ENCODE peak calls at places on chromosomes 13 and 19, in eight cellular contexts. C is kidney epithelial cell, R is osteoblast, F is sigmoid colon, K is neural progenitor cell, I is fibroblast of lung, M is left ventricle myocardium inferior, H is mesenchymal stem cell. E is an unnamed sample.

GRCh38 chr19:5850743-5851293 is 431 bp downstream of the FUT3 start:
- DNase-seq in C (no peak), R (peak), F (peak), K (no peak), I (peak), M (no peak), H (peak), E (peak)

GRCh38 chr13:34357435-34358232 is 539.7 kb downstream of the RFC3 start:
- DNase-seq in C (no peak), R (peak), F (no peak), K (peak), I (peak), M (no peak), H (peak), E (peak)

GRCh38 chr19:35438527-35438926 is 9.5 kb upstream of the FFAR2 start:
- DNase-seq in C (no peak), R (no peak), F (no peak), K (peak), I (no peak), M (no peak), H (no peak), E (no peak)

GRCh38 chr13:97130201-97130600 is 91.9 kb upstream of the MBNL2 start:
- DNase-seq in C (no peak), R (no peak), F (no peak), K (no peak), I (no peak), M (no peak), H (peak), E (no peak)

GRCh38 chr19:54420383-54421168 is 5.3 kb downstream of the TTYH1 start:
- DNase-seq in C (no peak), R (peak), F (peak), K (peak), I (no peak), M (peak), H (no peak), E (no peak)

GRCh38 chr19:56131651-56132050 is 9.4 kb upstream of the ZNF444 start:
- DNase-seq in C (no peak), R (no peak), F (no peak), K (no peak), I (no peak), M (no peak), H (no peak), E (no peak)

GRCh38 chr13:40164137-40164536 is 502.3 kb downstream of the FOXO1 start:
- DNase-seq in C (peak), R (no peak), F (no peak), K (no peak), I (no peak), M (no peak), H (peak), E (peak)

GRCh38 chr19:46915386-46915785 is 54.6 kb downstream of the ARHGAP35 start:
- DNase-seq in C (no peak), R (peak), F (no peak), K (no peak), I (no peak), M (no peak), H (peak), E (no peak)

GRCh38 chr19:48970923-48971395 is 5.8 kb downstream of the FTL start:
- DNase-seq in C (no peak), R (peak), F (peak), K (peak), I (peak), M (peak), H (peak), E (peak)

GRCh38 chr19:31784631-31785237 is 435.5 kb upstream of the TSHZ3 start:
- DNase-seq in C (peak), R (peak), F (no peak), K (peak), I (peak), M (no peak), H (peak), E (no peak)

GRCh38 chr19:3162418-3163229 is 15.9 kb upstream of the S1PR4 start:
- DNase-seq in C (no peak), R (peak), F (no peak), K (no peak), I (no peak), M (no peak), H (peak), E (no peak)

GRCh38 chr13:110923086-110923485 is 8.2 kb upstream of the ANKRD10 start:
- DNase-seq in C (no peak), R (no peak), F (no peak), K (no peak), I (no peak), M (no peak), H (no peak), E (no peak)

GRCh38 chr19:55092423-55093318 is 17.0 kb downstream of the EPS8L1 start:
- DNase-seq in C (no peak), R (peak), F (no peak), K (peak), I (no peak), M (no peak), H (no peak), E (no peak)

GRCh38 chr19:18526316-18526715 is 4.4 kb upstream of the ELL start:
- DNase-seq in C (no peak), R (peak), F (no peak), K (no peak), I (no peak), M (no peak), H (no peak), E (no peak)

GRCh38 chr13:20702945-20703784 is at the start of gene IL17D:
- DNase-seq in C (no peak), R (peak), F (no peak), K (peak), I (no peak), M (no peak), H (peak), E (no peak)

GRCh38 chr19:17576758-17577532 is 21.5 kb downstream of the COLGALT1 start:
- DNase-seq in C (no peak), R (peak), F (no peak), K (peak), I (peak), M (no peak), H (no peak), E (no peak)

GRCh38 chr19:23440207-23440606 is 44.9 kb upstream of the ZNF91 start:
- DNase-seq in C (no peak), R (no peak), F (no peak), K (no peak), I (no peak), M (no peak), H (no peak), E (no peak)

GRCh38 chr19:6091771-6092291 is 18.5 kb downstream of the RFX2 start:
- DNase-seq in C (no peak), R (no peak), F (no peak), K (no peak), I (peak), M (no peak), H (peak), E (no peak)

GRCh38 chr19:38506723-38507550 is 73.4 kb downstream of the RYR1 start:
- DNase-seq in C (no peak), R (peak), F (peak), K (peak), I (peak), M (peak), H (peak), E (peak)

GRCh38 chr19:38402623-38402966 is 298 bp upstream of the FAM98C start:
- DNase-seq in C (no peak), R (no peak), F (no peak), K (no peak), I (no peak), M (no peak), H (no peak), E (no peak)

GRCh38 chr13:97113231-97114001 is 108.7 kb upstream of the MBNL2 start:
- DNase-seq in C (no peak), R (no peak), F (no peak), K (no peak), I (peak), M (no peak), H (peak), E (peak)

GRCh38 chr13:99434258-99434788 is 66.9 kb upstream of the TM9SF2 start:
- DNase-seq in C (no peak), R (no peak), F (no peak), K (no peak), I (no peak), M (no peak), H (peak), E (no peak)

GRCh38 chr13:99432637-99433542 is 68.4 kb upstream of the TM9SF2 start:
- DNase-seq in C (peak), R (peak), F (peak), K (peak), I (peak), M (peak), H (peak), E (peak)

GRCh38 chr13:99431927-99432636 is 69.2 kb upstream of the TM9SF2 start:
- DNase-seq in C (no peak), R (no peak), F (no peak), K (no peak), I (no peak), M (no peak), H (no peak), E (no peak)

GRCh38 chr13:99435116-99435515 is 66.2 kb upstream of the TM9SF2 start:
- DNase-seq in C (no peak), R (no peak), F (no peak), K (no peak), I (no peak), M (no peak), H (no peak), E (no peak)

GRCh38 chr13:99433543-99434075 is 67.7 kb upstream of the TM9SF2 start:
- DNase-seq in C (no peak), R (no peak), F (no peak), K (no peak), I (no peak), M (no peak), H (no peak), E (no peak)
- H3K4me3 ChIP-seq in C (no peak), R (no peak), F (no peak), K (no peak), I (no peak), M (no peak), H (no peak), E (no peak)

GRCh38 chr13:99303863-99304521 is 3.2 kb downstream of the GPR183 start:
- DNase-seq in C (no peak), R (no peak), F (no peak), K (no peak), I (peak), M (no peak), H (no peak), E (peak)
- H3K4me3 ChIP-seq in C (no peak), R (no peak), F (peak), K (no peak), I (no peak), M (no peak), H (no peak), E (no peak)

GRCh38 chr19:10553087-10553667 is 9.5 kb downstream of the ATG4D start:
- DNase-seq in C (no peak), R (peak), F (no peak), K (no peak), I (no peak), M (no peak), H (no peak), E (no peak)

GRCh38 chr19:10552596-10553053 is 8.9 kb downstream of the ATG4D start:
- DNase-seq in C (no peak), R (peak), F (no peak), K (no peak), I (peak), M (no peak), H (peak), E (no peak)

GRCh38 chr19:10549733-10550132 is 6.0 kb downstream of the ATG4D start:
- DNase-seq in C (no peak), R (peak), F (no peak), K (no peak), I (no peak), M (no peak), H (no peak), E (no peak)

GRCh38 chr19:10550336-10550735 is 6.6 kb downstream of the ATG4D start:
- DNase-seq in C (no peak), R (peak), F (no peak), K (no peak), I (no peak), M (no peak), H (no peak), E (no peak)

GRCh38 chr19:10551698-10552301 is 8.1 kb downstream of the ATG4D start:
- DNase-seq in C (no peak), R (peak), F (no peak), K (no peak), I (no peak), M (no peak), H (peak), E (no peak)
- H3K4me3 ChIP-seq in C (no peak), R (no peak), F (no peak), K (no peak), I (no peak), M (no peak), H (no peak), E (no peak)

GRCh38 chr13:113158946-113159345 is 498 bp downstream of the PROZ start:
- DNase-seq in C (no peak), R (peak), F (no peak), K (peak), I (no peak), M (no peak), H (no peak), E (peak)
- H3K4me3 ChIP-seq in C (no peak), R (no peak), F (no peak), K (no peak), I (no peak), M (no peak), H (no peak), E (no peak)

DNA sequence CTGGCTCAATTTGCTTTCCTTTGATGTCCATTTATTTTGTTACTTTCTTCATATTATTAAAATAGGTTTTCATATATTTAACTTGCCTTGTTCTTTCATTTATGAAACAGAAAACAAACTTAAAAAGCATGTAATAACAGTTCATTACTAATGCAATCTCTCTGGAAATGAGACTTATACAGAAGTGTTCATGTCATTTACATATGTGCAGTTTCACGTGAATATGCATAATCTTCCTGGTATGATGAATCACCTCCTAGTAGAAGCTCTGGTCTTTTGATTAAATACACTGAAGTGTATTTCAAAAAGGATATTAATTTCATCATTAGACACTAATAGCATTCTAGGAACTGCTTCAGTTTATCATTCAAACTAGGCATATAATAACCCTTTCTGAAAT is 4.3 kb downstream of the AMER2 start:
- DNase-seq in C (no peak), R (no peak), F (no peak), K (no peak), I (no peak), M (no peak), H (no peak), E (no peak)
- H3K4me3 ChIP-seq in C (no peak), R (no peak), F (no peak), K (no peak), I (no peak), M (no peak), H (no peak), E (no peak)